ENCODE peak calls at places on chromosome 1, in four cellular contexts. Z is MM.1S, W is A549, H is neural progenitor cell. S is an unnamed sample.

GRCh38 chr1:53350853-53351767 is 23.2 kb upstream of the LRP8 start:
- DNase-seq in H (no peak), Z (no peak), W (no peak), S (no peak)

GRCh38 chr1:76115186-76115585 is 40.6 kb downstream of the ST6GALNAC3 start:
- DNase-seq in W (no peak), H (no peak), Z (no peak), S (no peak)

GRCh38 chr1:203186446-203187305 is at the start of gene CHI3L1:
- DNase-seq in H (no peak), W (no peak), Z (no peak), S (no peak)

GRCh38 chr1:43688594-43689000 is 18.7 kb upstream of the ST3GAL3 start:
- DNase-seq in H (no peak), Z (peak; percentile 30), W (no peak), S (no peak)

GRCh38 chr1:22808186-22808845 is 97.7 kb downstream of the EPHB2 start:
- DNase-seq in H (no peak), Z (no peak), W (no peak), S (no peak)

GRCh38 chr1:109801791-109802135 is 38.0 kb upstream of the EPS8L3 start:
- DNase-seq in W (no peak), Z (no peak), H (no peak), S (peak; percentile 67)

GRCh38 chr1:59314776-59315528 is 18.1 kb downstream of the FGGY start:
- DNase-seq in W (no peak), H (no peak), Z (no peak), S (peak; percentile 73)

GRCh38 chr1:119954476-119955422 is 58.4 kb upstream of the ADAM30 start:
- DNase-seq in Z (no peak), H (no peak), W (no peak), S (no peak)

GRCh38 chr1:6464514-6464836 is 1.5 kb downstream of the TNFRSF25 start:
- DNase-seq in H (no peak), W (no peak), Z (no peak), S (no peak)

GRCh38 chr1:27099154-27099903 is 55.6 kb downstream of the SLC9A1 start:
- DNase-seq in W (peak; percentile 49), Z (no peak), H (peak; percentile 48), S (peak; percentile 26)

GRCh38 chr1:71777094-71777493 is 505.2 kb downstream of the NEGR1 start:
- DNase-seq in W (no peak), H (no peak), Z (no peak), S (no peak)

GRCh38 chr1:228011721-228012311 is 5.0 kb downstream of the WNT3A start:
- DNase-seq in Z (no peak), H (no peak), W (no peak), S (no peak)

GRCh38 chr1:204572923-204573562 is 56.8 kb downstream of the MDM4 start:
- DNase-seq in H (no peak), W (no peak), Z (no peak), S (no peak)
- H3K4me1 ChIP-seq in H (peaks cover 41% of the 10 kb centered on the region), W (peaks cover 27% of the 10 kb centered on the region), Z (peaks cover 8% of the 10 kb centered on the region), S (peaks cover 4% of the 10 kb centered on the region)

GRCh38 chr1:107767156-107767582 is 197.8 kb downstream of the VAV3 start:
- DNase-seq in Z (no peak), W (no peak), H (no peak), S (no peak)

GRCh38 chr1:107765484-107765883 is 199.5 kb downstream of the VAV3 start:
- DNase-seq in H (no peak), W (no peak), Z (no peak), S (no peak)

GRCh38 chr1:107766533-107766932 is 198.4 kb downstream of the VAV3 start:
- DNase-seq in Z (no peak), W (no peak), H (no peak), S (no peak)

GRCh38 chr1:107762751-107763390 is 202.1 kb downstream of the VAV3 start:
- DNase-seq in W (no peak), Z (no peak), H (peak; percentile 28), S (no peak)
- H3K4me2 ChIP-seq in W (no peak overlapping the region), Z (no peak overlapping the region), H (peak overlapping the region; percentile 65), S (no peak overlapping the region)

DNA sequence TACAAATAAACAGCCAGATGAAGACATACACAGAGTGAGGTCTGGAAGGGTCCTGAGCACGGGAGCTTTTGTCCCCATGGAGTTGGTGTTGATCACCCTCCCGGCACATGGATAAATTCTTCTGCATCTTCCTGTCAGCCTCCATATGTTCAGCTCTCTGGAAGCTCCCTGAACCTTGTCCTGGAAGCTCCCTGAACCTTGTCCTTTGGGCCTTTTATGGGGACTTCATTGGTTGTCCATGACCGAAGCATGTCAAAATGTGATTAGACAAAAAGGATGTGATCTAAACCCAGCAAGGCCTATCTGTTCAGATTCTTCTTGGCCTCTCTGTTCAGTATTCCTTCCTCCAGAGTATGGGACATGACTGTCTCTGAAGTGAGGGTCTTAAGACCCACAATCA is 25.4 kb upstream of the RNF11 start:
- DNase-seq in H (no peak), W (no peak), Z (no peak), S (no peak)
- H3K27ac ChIP-seq in H (no peak overlapping the region), W (no peak overlapping the region), Z (no peak overlapping the region), S (no peak overlapping the region)

DNA sequence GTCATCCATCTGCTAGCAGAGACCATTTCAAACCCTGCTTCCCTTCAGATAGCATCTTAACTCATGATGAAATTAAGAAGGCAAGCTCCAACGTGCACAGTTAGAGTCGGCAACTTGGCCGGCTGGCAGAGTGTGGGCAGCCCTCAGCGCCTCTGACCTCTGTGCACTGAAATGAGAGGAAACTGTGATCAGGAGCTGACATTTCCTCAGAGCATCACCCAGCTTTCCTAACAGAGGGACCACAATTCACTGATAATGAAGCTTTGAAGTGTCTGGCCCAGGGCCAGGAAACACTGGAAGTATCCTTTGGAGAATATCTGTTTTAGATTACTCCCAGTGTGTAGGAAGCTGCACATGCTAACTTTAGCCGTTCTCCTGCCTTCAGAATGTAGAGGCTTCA is 145.0 kb upstream of the ZC3H11B start:
- DNase-seq in W (no peak), H (no peak), Z (no peak), S (no peak)
- H3K4me1 ChIP-seq in W (no peaks in the 10 kb centered on the region), H (no peaks in the 10 kb centered on the region), Z (no peaks in the 10 kb centered on the region), S (no peaks in the 10 kb centered on the region)

GRCh38 chr1:204417231-204417997 is 5.8 kb upstream of the PPP1R15B start:
- DNase-seq in Z (no peak), W (peak; percentile 94), H (no peak), S (no peak)

GRCh38 chr1:204416589-204417230 is 5.1 kb upstream of the PPP1R15B start:
- DNase-seq in Z (no peak), H (no peak), W (no peak), S (no peak)

GRCh38 chr1:204418174-204419063 is 6.8 kb upstream of the PPP1R15B start:
- DNase-seq in W (no peak), H (no peak), Z (no peak), S (no peak)

GRCh38 chr1:204420039-204421004 is 8.7 kb upstream of the PPP1R15B start:
- DNase-seq in H (peak; percentile 25), Z (no peak), W (no peak), S (no peak)

GRCh38 chr1:204419064-204419403 is 7.4 kb upstream of the PPP1R15B start:
- DNase-seq in H (no peak), Z (no peak), W (no peak), S (no peak)
- H3K4me2 ChIP-seq in H (no peak overlapping the region), Z (no peak overlapping the region), W (peak overlapping the region; percentile 99), S (no peak overlapping the region)

DNA sequence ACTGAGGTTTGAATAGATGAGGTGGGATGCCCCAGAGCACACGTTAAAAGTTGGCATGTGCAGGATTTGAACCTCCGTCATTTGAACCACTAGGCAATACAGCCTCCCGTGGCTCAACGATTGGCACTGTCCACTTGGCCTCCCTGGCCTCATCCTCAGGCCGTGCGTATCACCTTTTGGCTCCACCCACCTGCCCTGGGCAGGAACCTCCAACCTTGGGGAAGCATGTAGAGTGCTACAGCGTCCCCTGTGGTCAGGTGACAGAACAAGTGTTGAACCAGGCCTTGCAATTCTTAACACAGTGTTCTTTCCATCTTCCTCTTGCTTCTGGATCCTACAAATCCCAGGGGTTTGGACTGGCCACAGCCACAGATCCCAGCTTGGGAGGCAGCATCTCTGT is 112.6 kb downstream of the PAX7 start:
- DNase-seq in Z (no peak), H (peak; percentile 45), W (no peak), S (no peak)
- H3K27ac ChIP-seq in Z (no peak overlapping the region), H (no peak overlapping the region), W (no peak overlapping the region), S (no peak overlapping the region)

GRCh38 chr1:234619794-234620247 is 9.8 kb upstream of the IRF2BP2 start:
- DNase-seq in W (no peak), H (no peak), Z (no peak), S (no peak)
- H3K4me1 ChIP-seq in W (peaks cover 80% of the 10 kb centered on the region), H (peaks cover 22% of the 10 kb centered on the region), Z (no peaks in the 10 kb centered on the region), S (peaks cover 10% of the 10 kb centered on the region)

GRCh38 chr1:154573168-154573510 is 5.6 kb downstream of the CHRNB2 start:
- DNase-seq in Z (no peak), W (no peak), H (no peak), S (no peak)

GRCh38 chr1:154575951-154576566 is 8.5 kb downstream of the CHRNB2 start:
- DNase-seq in H (no peak), W (no peak), Z (no peak), S (no peak)

GRCh38 chr1:154574715-154575114 is 7.1 kb downstream of the CHRNB2 start:
- DNase-seq in H (peak; percentile 26), W (no peak), Z (peak; percentile 79), S (peak; percentile 19)

GRCh38 chr1:154577346-154578057 is 9.9 kb downstream of the CHRNB2 start:
- DNase-seq in H (no peak), W (no peak), Z (no peak), S (no peak)

DNA sequence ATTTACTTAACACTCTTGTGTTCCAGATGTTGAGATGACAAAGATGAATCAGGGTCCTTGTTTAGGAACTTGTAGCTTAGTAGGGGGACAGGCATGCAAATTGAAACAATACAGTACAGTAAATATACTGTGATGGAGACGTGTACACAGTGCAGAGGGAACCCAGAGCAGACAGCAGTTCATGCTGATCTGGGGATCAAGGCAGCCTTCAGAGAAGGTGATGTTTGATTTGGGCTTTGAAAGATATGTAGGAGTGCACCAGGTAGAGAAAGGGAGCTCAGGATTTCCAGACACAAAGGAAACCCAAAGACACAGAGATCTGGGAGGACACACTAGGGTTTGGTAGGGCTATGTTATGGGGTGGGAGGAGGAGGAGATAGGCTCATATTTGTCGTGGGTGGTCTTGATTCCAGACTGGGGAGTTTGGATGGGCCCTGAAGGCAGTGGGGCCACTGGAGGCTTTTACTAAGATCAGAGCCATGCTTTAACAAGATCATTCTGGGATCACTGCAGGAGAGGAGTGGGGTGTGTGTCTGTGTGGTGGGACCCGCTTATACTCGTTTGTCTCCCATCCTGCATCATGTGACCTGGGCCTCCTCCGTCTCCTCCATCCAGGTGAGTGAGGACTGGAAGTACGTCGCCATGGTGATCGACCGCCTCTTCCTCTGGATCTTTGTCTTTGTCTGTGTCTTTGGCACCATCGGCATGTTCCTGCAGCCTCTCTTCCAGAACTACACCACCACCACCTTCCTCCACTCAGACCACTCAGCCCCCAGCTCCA is 7.8 kb downstream of the CHRNB2 start:
- DNase-seq in W (no peak), H (no peak), Z (no peak), S (no peak)
- H3K4me2 ChIP-seq in W (no peak overlapping the region), H (no peak overlapping the region), Z (no peak overlapping the region), S (no peak overlapping the region)

GRCh38 chr1:218886472-218886871 is 287.2 kb upstream of the LYPLAL1 start:
- DNase-seq in Z (no peak), H (no peak), W (no peak), S (no peak)
- H3K27ac ChIP-seq in Z (no peak overlapping the region), H (no peak overlapping the region), W (no peak overlapping the region), S (no peak overlapping the region)